ENCODE peak calls at places on chromosome 7, in four cellular contexts. One of them, this sample, is unnamed. For H3K4me1, the result is how much of the 10 kb centered on the place peaks cover.

GRCh38 chr7:123770378-123770777 is 21.6 kb upstream of the WASL start:
- DNase-seq in IMR-90: no peak
- DNase-seq in H1: no peak
- DNase-seq in H9: no peak
- DNase-seq in this sample: no peak

GRCh38 chr7:110839866-110840265 is 251.1 kb upstream of the LRRN3 start:
- DNase-seq in H1: no peak
- DNase-seq in H9: no peak
- DNase-seq in IMR-90: peak
- DNase-seq in this sample: peak

GRCh38 chr7:106462914-106463482 is 178.2 kb upstream of the NAMPT start:
- DNase-seq in H1: no peak
- DNase-seq in IMR-90: no peak
- DNase-seq in H9: no peak
- DNase-seq in this sample: peak

GRCh38 chr7:89200758-89201157 is 405.2 kb upstream of the TEX47 start:
- DNase-seq in IMR-90: no peak
- DNase-seq in H1: no peak
- DNase-seq in H9: no peak
- DNase-seq in this sample: peak

GRCh38 chr7:105643384-105643783 is 62.1 kb upstream of the EFCAB10 start:
- DNase-seq in H1: no peak
- DNase-seq in IMR-90: no peak
- DNase-seq in H9: peak
- DNase-seq in this sample: peak

GRCh38 chr7:18541189-18541870 is 45.8 kb downstream of the HDAC9 start:
- DNase-seq in H1: no peak
- DNase-seq in IMR-90: peak
- DNase-seq in H9: no peak
- DNase-seq in this sample: no peak

GRCh38 chr7:15566476-15566875 is 4.7 kb upstream of the AGMO start:
- DNase-seq in H1: no peak
- DNase-seq in H9: no peak
- DNase-seq in IMR-90: no peak
- DNase-seq in this sample: no peak

GRCh38 chr7:19749658-19750057 is 23.8 kb downstream of the TMEM196 start:
- DNase-seq in H9: no peak
- DNase-seq in H1: no peak
- DNase-seq in IMR-90: no peak
- DNase-seq in this sample: no peak

GRCh38 chr7:74334026-74334425 is 44.8 kb downstream of the CLIP2 start:
- DNase-seq in H9: no peak
- DNase-seq in IMR-90: peak
- DNase-seq in H1: no peak
- DNase-seq in this sample: no peak

GRCh38 chr7:24668922-24669635 is 88.2 kb downstream of the GSDME start:
- DNase-seq in H1: no peak
- DNase-seq in IMR-90: peak
- DNase-seq in H9: no peak
- DNase-seq in this sample: no peak

GRCh38 chr7:35717013-35717412 is 22.1 kb upstream of the HERPUD2 start:
- DNase-seq in H1: no peak
- DNase-seq in H9: no peak
- DNase-seq in IMR-90: no peak
- DNase-seq in this sample: no peak

GRCh38 chr7:28687631-28688030 is 270.5 kb downstream of the TRIL start:
- DNase-seq in IMR-90: no peak
- DNase-seq in H9: no peak
- DNase-seq in H1: no peak
- DNase-seq in this sample: no peak

GRCh38 chr7:159105845-159106614 is 38.6 kb downstream of the VIPR2 start:
- DNase-seq in H1: no peak
- DNase-seq in H9: peak
- DNase-seq in IMR-90: no peak
- DNase-seq in this sample: peak

GRCh38 chr7:30846378-30846777 is 65.3 kb upstream of the AQP1 start:
- DNase-seq in IMR-90: no peak
- DNase-seq in H9: no peak
- DNase-seq in H1: no peak
- DNase-seq in this sample: no peak

DNA sequence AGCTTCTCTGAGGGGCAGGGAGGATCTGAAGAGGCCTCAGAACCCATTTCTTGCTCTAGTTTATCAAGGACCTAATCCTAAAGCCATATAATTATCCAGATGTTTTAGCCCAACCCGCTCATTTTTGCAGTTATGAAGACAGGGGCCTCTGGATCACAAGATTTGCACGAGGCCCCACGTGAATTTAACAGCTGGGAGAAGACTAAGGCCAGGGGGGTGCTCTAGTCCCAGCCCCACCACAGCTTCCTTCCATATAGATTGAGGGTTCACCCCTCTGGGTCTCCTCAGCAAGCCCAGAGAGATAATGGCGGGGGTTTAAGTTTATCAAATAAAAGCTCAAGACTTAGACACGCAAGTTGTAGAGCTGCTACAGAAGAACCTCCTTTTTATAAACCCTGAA is 7.5 kb upstream of the CPA1 start:
- DNase-seq in H1: no peak
- DNase-seq in H9: no peak
- DNase-seq in IMR-90: no peak
- DNase-seq in this sample: no peak
- H3K4me1 ChIP-seq in H1: under half
- H3K4me1 ChIP-seq in H9: under half
- H3K4me1 ChIP-seq in IMR-90: under half
- H3K4me1 ChIP-seq in this sample: under half

GRCh38 chr7:152733286-152733934 is 26.1 kb upstream of the ACTR3B start:
- DNase-seq in H1: no peak
- DNase-seq in IMR-90: no peak
- DNase-seq in H9: peak
- DNase-seq in this sample: peak
- H3K56ac ChIP-seq in H1: no peak
- H3K56ac ChIP-seq in IMR-90: no peak
- H3K56ac ChIP-seq in H9: no peak
- H3K56ac ChIP-seq in this sample: no peak

GRCh38 chr7:80722596-80723141 is 84.2 kb downstream of the CD36 start:
- DNase-seq in H1: peak
- DNase-seq in IMR-90: peak
- DNase-seq in H9: peak
- DNase-seq in this sample: peak
- H2BK5ac ChIP-seq in H1: peak
- H2BK5ac ChIP-seq in IMR-90: peak
- H2BK5ac ChIP-seq in H9: no peak
- H2BK5ac ChIP-seq in this sample: peak

GRCh38 chr7:97012293-97013005 is 7.1 kb downstream of the DLX6 start:
- DNase-seq in IMR-90: no peak
- DNase-seq in H9: peak
- DNase-seq in H1: no peak
- DNase-seq in this sample: peak

GRCh38 chr7:97011104-97011503 is 5.8 kb downstream of the DLX6 start:
- DNase-seq in H1: no peak
- DNase-seq in IMR-90: no peak
- DNase-seq in H9: no peak
- DNase-seq in this sample: no peak

GRCh38 chr7:97008275-97008917 is 3.0 kb downstream of the DLX6 start:
- DNase-seq in H9: no peak
- DNase-seq in H1: no peak
- DNase-seq in IMR-90: no peak
- DNase-seq in this sample: no peak

GRCh38 chr7:97011536-97012292 is 6.4 kb downstream of the DLX6 start:
- DNase-seq in H1: no peak
- DNase-seq in IMR-90: no peak
- DNase-seq in H9: no peak
- DNase-seq in this sample: no peak

GRCh38 chr7:97009753-97010732 is 4.7 kb downstream of the DLX6 start:
- DNase-seq in H9: peak
- DNase-seq in IMR-90: no peak
- DNase-seq in H1: no peak
- DNase-seq in this sample: peak
- H3K4me1 ChIP-seq in H9: under half
- H3K4me1 ChIP-seq in IMR-90: under half
- H3K4me1 ChIP-seq in H1: under half
- H3K4me1 ChIP-seq in this sample: under half

DNA sequence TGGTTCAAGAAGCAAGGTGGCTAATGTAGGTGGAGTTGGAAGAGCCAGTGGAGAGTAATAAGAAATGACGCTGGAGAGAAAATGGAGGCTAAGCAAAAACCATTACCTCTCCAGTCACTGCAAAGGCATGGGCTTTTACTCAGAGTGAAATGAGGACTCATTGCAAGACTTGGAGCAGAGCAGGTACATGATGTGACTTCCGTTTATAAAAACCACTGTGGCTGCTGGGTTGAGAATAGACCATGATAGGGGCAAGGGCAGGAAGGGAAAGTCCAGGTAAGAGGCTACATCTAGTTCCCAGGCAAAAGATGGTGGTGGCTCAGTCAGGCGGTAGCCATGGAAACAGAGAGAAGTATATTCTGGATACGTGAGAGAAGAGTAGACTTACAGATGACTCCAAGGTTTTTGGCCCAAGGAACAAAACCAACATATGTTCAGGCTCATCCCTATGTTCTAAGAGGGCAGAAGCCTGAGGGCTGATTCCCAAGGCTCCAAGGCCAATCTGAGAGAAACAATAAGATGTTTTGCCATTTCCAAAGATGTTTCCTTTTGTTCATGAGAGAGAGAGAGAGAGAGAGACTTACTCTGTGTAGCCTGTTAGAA is 21.5 kb upstream of the PDE1C start:
- DNase-seq in H9: no peak
- DNase-seq in H1: no peak
- DNase-seq in IMR-90: no peak
- DNase-seq in this sample: no peak
- H3K56ac ChIP-seq in H9: no peak
- H3K56ac ChIP-seq in H1: no peak
- H3K56ac ChIP-seq in IMR-90: no peak
- H3K56ac ChIP-seq in this sample: no peak